ENCODE peak calls at places on chromosomes 16 and 17, in six cellular contexts. H is effector memory CD4-positive, alpha-beta T cell; A is mesenchymal stem cell; K is A673; G is small intestine; B is MM.1S. E is an unnamed sample.

GRCh38 chr16:27840311-27841060 is 223.0 kb downstream of the GSG1L start:
- DNase-seq in K (no peak), H (no peak), A (no peak), B (no peak), G (no peak), E (no peak)

GRCh38 chr16:30490210-30490609 is 17.7 kb downstream of the ITGAL start:
- DNase-seq in B (no peak), K (no peak), G (no peak), A (no peak), H (no peak), E (peak)

GRCh38 chr17:50916026-50916707 is 50.0 kb upstream of the TOB1 start:
- DNase-seq in A (no peak), B (no peak), G (no peak), H (no peak), K (no peak), E (no peak)

GRCh38 chr17:9022553-9023388 is 1.5 kb downstream of the NTN1 start:
- DNase-seq in B (no peak), H (no peak), K (no peak), A (peak), G (no peak), E (no peak)

GRCh38 chr16:20323591-20324117 is 3.7 kb downstream of the GP2 start:
- DNase-seq in K (no peak), A (no peak), B (no peak), G (no peak), H (no peak), E (no peak)

GRCh38 chr16:78115659-78116058 is 16.2 kb downstream of the WWOX start:
- DNase-seq in B (no peak), H (no peak), K (no peak), A (no peak), G (no peak), E (no peak)

GRCh38 chr17:40433551-40434384 is 9.5 kb upstream of the IGFBP4 start:
- DNase-seq in G (no peak), A (no peak), B (no peak), H (no peak), K (no peak), E (no peak)

GRCh38 chr17:17767497-17768286 is 69.1 kb downstream of the SREBF1 start:
- DNase-seq in A (no peak), K (no peak), G (no peak), H (no peak), B (no peak), E (no peak)

GRCh38 chr17:19464033-19465026 is 53.3 kb downstream of the RNF112 start:
- DNase-seq in G (no peak), A (no peak), H (no peak), B (no peak), K (no peak), E (no peak)

GRCh38 chr17:4733073-4733531 is 1.9 kb downstream of the MED11 start:
- DNase-seq in A (no peak), B (peak), K (no peak), H (no peak), G (no peak), E (no peak)

GRCh38 chr17:39541652-39542051 is 66.1 kb downstream of the NEUROD2 start:
- DNase-seq in A (no peak), K (no peak), H (no peak), G (no peak), B (no peak), E (no peak)

GRCh38 chr16:12541672-12542071 is 262.0 kb downstream of the CPPED1 start:
- DNase-seq in G (no peak), K (no peak), H (no peak), A (no peak), B (no peak), E (no peak)

GRCh38 chr17:1491406-1492248 is 859 bp downstream of the MYO1C start:
- DNase-seq in G (peak), K (no peak), H (peak), A (peak), B (peak), E (no peak)

GRCh38 chr17:3947318-3947810 is 16.9 kb downstream of the ATP2A3 start:
- DNase-seq in K (no peak), A (no peak), G (no peak), B (no peak), H (no peak), E (no peak)

GRCh38 chr17:50386451-50386994 is 10.8 kb downstream of the LRRC59 start:
- DNase-seq in B (no peak), A (no peak), K (no peak), G (no peak), H (no peak), E (no peak)

GRCh38 chr17:3982113-3982512 is 17.9 kb upstream of the ATP2A3 start:
- DNase-seq in B (no peak), H (no peak), A (no peak), G (no peak), K (no peak), E (no peak)

GRCh38 chr16:28596115-28596630 is 677 bp downstream of the SULT1A2 start:
- DNase-seq in H (no peak), K (no peak), A (no peak), B (no peak), G (no peak), E (no peak)

GRCh38 chr16:84040823-84041391 is 1.7 kb downstream of the SLC38A8 start:
- DNase-seq in H (no peak), B (no peak), G (no peak), A (no peak), K (no peak), E (peak)

GRCh38 chr16:49471038-49471727 is 97.6 kb downstream of the C16orf78 start:
- DNase-seq in H (no peak), K (no peak), B (no peak), A (no peak), G (no peak), E (no peak)

GRCh38 chr16:64051826-64052225 is 1070.0 kb downstream of the CDH11 start:
- DNase-seq in K (peak), H (no peak), G (peak), B (peak), A (peak), E (no peak)

GRCh38 chr17:47315451-47316266 is 8.1 kb upstream of the EFCAB13 start:
- DNase-seq in A (peak), B (peak), H (peak), K (peak), G (peak), E (no peak)

GRCh38 chr16:29784901-29785500 is 5.5 kb upstream of the KIF22 start:
- DNase-seq in A (peak), B (peak), K (peak), H (peak), G (no peak), E (no peak)

GRCh38 chr16:85995591-85996461 is 96.9 kb downstream of the IRF8 start:
- DNase-seq in G (no peak), H (no peak), B (no peak), A (no peak), K (peak), E (no peak)

GRCh38 chr17:4499431-4500187 is 928 bp downstream of the SPNS2 start:
- DNase-seq in A (peak), B (no peak), H (no peak), G (peak), K (peak), E (no peak)

GRCh38 chr16:87653234-87653633 is 50.9 kb downstream of the JPH3 start:
- DNase-seq in B (no peak), G (no peak), K (no peak), A (peak), H (no peak), E (no peak)

GRCh38 chr16:11263737-11264136 is 5.4 kb downstream of the TNP2 start:
- DNase-seq in B (no peak), G (no peak), H (no peak), A (no peak), K (no peak), E (no peak)

GRCh38 chr16:55433030-55433429 is 46.0 kb upstream of the MMP2 start:
- DNase-seq in G (peak), B (no peak), H (no peak), K (no peak), A (no peak), E (no peak)

GRCh38 chr16:82070656-82071369 is 35.8 kb downstream of the HSD17B2 start:
- DNase-seq in H (no peak), B (no peak), G (no peak), K (no peak), A (peak), E (peak)

GRCh38 chr16:47461598-47462266 is 601 bp downstream of the PHKB start:
- DNase-seq in A (peak), H (no peak), B (peak), K (peak), G (peak), E (no peak)

GRCh38 chr16:19517424-19518089 is 4.3 kb downstream of the GDE1 start:
- DNase-seq in A (peak), K (no peak), H (no peak), B (no peak), G (peak), E (peak)

GRCh38 chr17:45740553-45741330 is 43.4 kb upstream of the CRHR1 start:
- DNase-seq in A (peak), B (peak), H (no peak), K (peak), G (peak), E (no peak)

GRCh38 chr16:15548482-15548891 is 94.5 kb downstream of the MARF1 start:
- DNase-seq in K (peak), H (no peak), B (no peak), G (no peak), A (no peak), E (no peak)

GRCh38 chr17:64378890-64379354 is 11.7 kb downstream of the PECAM1 start:
- DNase-seq in B (peak), H (no peak), K (no peak), G (no peak), A (no peak), E (no peak)

GRCh38 chr17:3546521-3546920 is 11.1 kb downstream of the TRPV3 start:
- DNase-seq in H (no peak), A (no peak), B (no peak), K (no peak), G (peak), E (no peak)

GRCh38 chr17:48723555-48724239 is 712 bp downstream of the PRAC2 start:
- DNase-seq in G (no peak), H (no peak), K (peak), B (peak), A (peak), E (no peak)

GRCh38 chr16:67150058-67150832 is 553 bp downstream of the B3GNT9 start:
- DNase-seq in K (peak), B (peak), A (peak), G (no peak), H (no peak), E (no peak)

GRCh38 chr17:7208027-7208571 is 11.5 kb downstream of the DLG4 start:
- DNase-seq in K (no peak), G (no peak), B (no peak), A (no peak), H (no peak), E (no peak)
- H3K27ac ChIP-seq in K (peak), G (no peak), B (no peak), A (no peak), H (no peak), E (no peak)

DNA sequence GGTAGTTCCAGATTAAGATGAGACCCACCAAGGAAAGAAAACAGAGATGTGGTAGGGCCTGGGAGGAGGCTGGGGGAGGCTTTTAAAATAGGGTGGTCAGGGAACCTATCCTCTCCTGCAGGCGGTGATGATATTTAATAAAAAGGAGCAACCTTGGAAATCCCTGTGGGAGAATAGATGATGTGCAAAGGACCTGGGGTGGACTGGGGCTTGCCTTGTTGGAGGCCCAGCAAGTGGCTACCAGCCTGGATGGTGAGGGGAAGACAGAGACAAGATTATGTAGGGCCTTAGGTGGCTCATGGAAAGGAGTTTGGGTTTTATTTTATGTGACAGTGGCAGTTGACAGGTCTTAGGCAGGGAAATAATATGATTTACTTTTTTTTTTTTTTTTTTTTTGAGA is 1.8 kb downstream of the POLR3E start:
- DNase-seq in H (no peak), K (no peak), B (no peak), A (peak), G (no peak), E (no peak)
- H3K27ac ChIP-seq in H (peak), K (no peak), B (peak), A (no peak), G (no peak), E (peak)

GRCh38 chr17:77364941-77365583 is 224.3 kb downstream of the SEC14L1 start:
- DNase-seq in H (no peak), A (no peak), K (no peak), B (no peak), G (no peak), E (no peak)

GRCh38 chr17:77364381-77364911 is 223.7 kb downstream of the SEC14L1 start:
- DNase-seq in B (no peak), A (no peak), G (no peak), K (no peak), H (no peak), E (no peak)

GRCh38 chr17:77365584-77366186 is 224.9 kb downstream of the SEC14L1 start:
- DNase-seq in B (no peak), K (peak), H (no peak), A (peak), G (peak), E (no peak)

GRCh38 chr17:77361986-77362620 is 221.3 kb downstream of the SEC14L1 start:
- DNase-seq in G (no peak), H (no peak), A (no peak), K (no peak), B (no peak), E (no peak)

DNA sequence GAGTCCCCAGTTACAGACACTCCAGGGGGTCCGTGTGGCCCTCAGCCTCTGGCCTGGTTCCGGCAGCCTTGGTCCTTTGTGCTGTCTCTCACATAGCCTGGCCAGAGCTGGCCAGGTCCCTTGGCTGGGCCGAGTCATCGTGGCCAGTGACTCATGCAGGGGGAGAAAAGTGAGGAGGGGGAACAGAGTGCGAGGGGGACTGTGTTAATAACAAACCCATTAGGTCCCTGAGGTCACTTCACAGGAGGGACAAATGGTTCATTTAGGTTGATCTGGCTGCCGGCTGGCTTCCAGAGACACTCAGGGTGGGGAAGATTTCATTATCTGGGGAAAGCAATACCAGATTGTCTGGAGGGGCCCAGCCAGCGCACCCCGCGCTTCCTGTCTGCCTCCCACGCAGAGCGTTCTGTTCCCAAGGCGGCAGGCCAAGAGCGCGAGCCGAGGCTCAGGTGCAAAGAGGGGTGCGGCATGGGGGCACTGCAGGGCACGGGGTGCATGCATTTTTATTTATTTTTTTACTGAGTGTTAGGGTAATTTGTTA is 223.1 kb downstream of the SEC14L1 start:
- DNase-seq in K (peak), A (peak), H (no peak), B (no peak), G (no peak), E (no peak)
- H3K27ac ChIP-seq in K (peak), A (peak), H (no peak), B (no peak), G (peak), E (peak)

DNA sequence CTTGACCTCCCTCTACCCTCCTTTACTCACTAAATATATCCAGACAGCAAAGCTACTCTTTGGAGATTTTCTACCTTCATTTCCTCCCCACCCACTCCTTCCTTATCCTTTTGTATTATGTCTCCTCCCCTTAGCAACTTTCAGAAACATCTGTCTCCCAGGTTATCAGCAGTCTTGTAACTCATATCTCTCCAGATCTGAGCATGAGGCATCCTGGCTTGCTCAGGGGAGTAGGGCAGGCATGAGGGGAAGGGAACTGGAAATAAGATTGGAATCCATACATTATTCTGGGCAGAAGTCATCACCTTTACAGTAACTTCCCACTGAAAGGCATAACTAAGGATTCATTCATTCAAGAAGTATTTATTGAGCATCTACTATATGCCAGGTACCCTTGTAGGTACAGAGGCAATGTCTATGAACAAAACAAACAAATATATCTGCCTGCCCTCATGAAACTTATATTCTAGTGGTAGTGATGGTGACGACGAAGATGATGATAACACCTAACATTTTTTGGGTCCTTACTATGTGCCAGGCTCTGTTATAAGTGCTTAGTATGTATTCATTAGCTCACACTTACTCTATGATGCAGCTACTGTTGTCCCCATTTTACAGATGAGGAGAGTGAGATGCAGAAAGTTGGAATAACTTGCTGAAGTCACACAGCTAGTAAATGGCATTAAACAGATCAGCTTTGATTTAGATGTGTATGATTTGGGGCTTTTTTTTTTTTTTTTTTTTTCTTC is 123.9 kb upstream of the CACNG3 start:
- DNase-seq in G (no peak), B (no peak), H (no peak), A (no peak), K (no peak), E (no peak)
- H3K27ac ChIP-seq in G (no peak), B (no peak), H (no peak), A (no peak), K (no peak), E (no peak)

DNA sequence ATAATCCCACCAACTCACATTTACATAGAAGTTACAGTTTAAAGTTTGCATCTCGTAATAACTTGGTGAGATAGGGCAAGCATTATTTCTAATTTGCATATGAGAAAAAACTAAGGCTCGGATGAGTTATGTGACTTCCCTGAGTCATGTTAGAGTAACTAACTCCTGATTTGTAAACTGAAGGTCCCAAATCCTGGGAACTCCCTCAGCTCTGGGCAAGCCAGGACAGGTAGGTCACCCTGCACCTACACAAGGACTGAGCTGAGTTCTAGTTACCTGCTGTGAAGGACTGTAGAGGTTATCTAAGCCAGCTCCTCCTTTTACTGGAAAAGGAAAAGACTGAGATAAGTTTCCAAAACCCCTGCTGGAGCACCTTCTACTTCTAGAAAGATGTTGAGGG is 92.1 kb upstream of the HLF start:
- DNase-seq in G (no peak), H (no peak), A (no peak), B (peak), K (no peak), E (peak)
- H3K27ac ChIP-seq in G (no peak), H (no peak), A (no peak), B (no peak), K (no peak), E (peak)

DNA sequence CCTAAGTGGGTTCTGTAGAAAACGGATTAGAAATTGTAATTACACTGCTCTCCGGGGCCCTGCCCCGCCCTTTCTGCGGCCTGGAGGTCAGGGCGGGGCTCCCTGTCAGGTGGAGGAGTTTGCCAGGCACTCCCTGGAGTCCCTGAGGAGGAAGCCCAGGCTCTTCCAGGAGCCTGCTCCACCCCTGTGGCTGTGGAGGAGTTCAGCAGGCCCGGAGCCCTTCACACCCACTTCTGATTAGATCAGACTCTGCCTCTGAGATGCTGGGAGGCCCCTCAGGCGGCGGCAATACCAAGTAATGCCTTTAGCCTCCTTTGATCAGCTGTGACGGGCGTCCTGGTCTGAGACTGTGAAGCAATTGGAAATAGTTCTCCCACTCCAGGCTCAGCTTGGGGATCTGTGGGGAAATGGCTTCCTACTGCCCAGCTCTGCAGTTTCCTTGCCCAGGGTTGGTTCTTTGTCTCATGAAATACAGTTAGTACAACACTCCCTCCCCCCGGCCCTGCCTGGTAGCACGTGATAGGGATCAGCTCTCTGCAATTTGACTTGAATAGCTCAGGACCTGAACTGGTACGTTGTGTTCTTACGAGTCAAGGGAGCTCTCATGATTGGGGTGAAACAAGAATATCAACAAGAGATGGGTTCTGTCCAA is 22.3 kb downstream of the BAIAP2 start:
- DNase-seq in H (no peak), B (no peak), K (peak), A (peak), G (peak), E (peak)
- H3K27ac ChIP-seq in H (no peak), B (no peak), K (peak), A (peak), G (peak), E (peak)

E was measured in epithelial cell of prostate.